ENCODE peak calls at places on chromosomes 1 and 21, in five cellular contexts. One of them, this sample, is unnamed. For H3K9me3 and H3K9me2, the result is how much of the 10 kb centered on the place peaks cover.

GRCh38 chr1:53126495-53126894 is 15.9 kb downstream of the SLC1A7 start:
- DNase-seq in Karpas-422: no peak
- DNase-seq in GM23248: no peak
- DNase-seq in OCI-LY7: no peak
- DNase-seq in hepatocyte: no peak
- DNase-seq in this sample: no peak

GRCh38 chr1:47978486-47978885 is 18.7 kb downstream of the TRABD2B start:
- DNase-seq in Karpas-422: no peak
- DNase-seq in GM23248: peak
- DNase-seq in OCI-LY7: no peak
- DNase-seq in hepatocyte: peak
- DNase-seq in this sample: no peak

GRCh38 chr21:31509108-31510017 is 150.1 kb upstream of the SOD1 start:
- DNase-seq in Karpas-422: peak
- DNase-seq in GM23248: peak
- DNase-seq in OCI-LY7: peak
- DNase-seq in hepatocyte: peak
- DNase-seq in this sample: peak

GRCh38 chr21:46323227-46323709 is 402 bp downstream of the C21orf58 start:
- DNase-seq in Karpas-422: peak
- DNase-seq in GM23248: peak
- DNase-seq in OCI-LY7: peak
- DNase-seq in hepatocyte: peak
- DNase-seq in this sample: no peak

GRCh38 chr1:23951646-23952095 is 8.0 kb upstream of the PNRC2 start:
- DNase-seq in Karpas-422: no peak
- DNase-seq in GM23248: peak
- DNase-seq in OCI-LY7: no peak
- DNase-seq in hepatocyte: peak
- DNase-seq in this sample: peak

GRCh38 chr1:191142748-191143147 is 665.1 kb upstream of the BRINP3 start:
- DNase-seq in Karpas-422: no peak
- DNase-seq in GM23248: no peak
- DNase-seq in OCI-LY7: no peak
- DNase-seq in hepatocyte: no peak
- DNase-seq in this sample: no peak

GRCh38 chr1:94094466-94095111 is 26.4 kb downstream of the ABCA4 start:
- DNase-seq in Karpas-422: no peak
- DNase-seq in GM23248: peak
- DNase-seq in OCI-LY7: no peak
- DNase-seq in hepatocyte: peak
- DNase-seq in this sample: no peak

GRCh38 chr1:20480261-20481157 is 5.5 kb downstream of the CAMK2N1 start:
- DNase-seq in Karpas-422: no peak
- DNase-seq in GM23248: peak
- DNase-seq in OCI-LY7: no peak
- DNase-seq in hepatocyte: peak
- DNase-seq in this sample: no peak

GRCh38 chr1:24928631-24929090 is 1.4 kb downstream of the RUNX3 start:
- DNase-seq in Karpas-422: peak
- DNase-seq in GM23248: peak
- DNase-seq in OCI-LY7: peak
- DNase-seq in hepatocyte: no peak
- DNase-seq in this sample: peak

GRCh38 chr1:230681599-230681998 is 32.3 kb downstream of the AGT start:
- DNase-seq in Karpas-422: no peak
- DNase-seq in GM23248: peak
- DNase-seq in OCI-LY7: no peak
- DNase-seq in hepatocyte: peak
- DNase-seq in this sample: peak

GRCh38 chr1:66402194-66402593 is 131.8 kb upstream of the SGIP1 start:
- DNase-seq in Karpas-422: peak
- DNase-seq in GM23248: peak
- DNase-seq in OCI-LY7: peak
- DNase-seq in hepatocyte: no peak
- DNase-seq in this sample: no peak

GRCh38 chr1:55463814-55464445 is 248.8 kb upstream of the USP24 start:
- DNase-seq in Karpas-422: no peak
- DNase-seq in GM23248: no peak
- DNase-seq in OCI-LY7: no peak
- DNase-seq in hepatocyte: no peak
- DNase-seq in this sample: no peak

GRCh38 chr1:58441699-58442098 is 104.8 kb downstream of the OMA1 start:
- DNase-seq in Karpas-422: no peak
- DNase-seq in GM23248: no peak
- DNase-seq in OCI-LY7: no peak
- DNase-seq in hepatocyte: no peak
- DNase-seq in this sample: no peak

GRCh38 chr1:7387053-7387861 is 383.8 kb upstream of the VAMP3 start:
- DNase-seq in Karpas-422: no peak
- DNase-seq in GM23248: no peak
- DNase-seq in OCI-LY7: no peak
- DNase-seq in hepatocyte: no peak
- DNase-seq in this sample: peak

GRCh38 chr1:165444897-165445370 is at the start of gene RXRG:
- DNase-seq in Karpas-422: no peak
- DNase-seq in GM23248: peak
- DNase-seq in OCI-LY7: no peak
- DNase-seq in hepatocyte: peak
- DNase-seq in this sample: no peak

GRCh38 chr1:106022312-106022902 is 1034.1 kb upstream of the PRMT6 start:
- DNase-seq in Karpas-422: peak
- DNase-seq in GM23248: peak
- DNase-seq in OCI-LY7: peak
- DNase-seq in hepatocyte: peak
- DNase-seq in this sample: peak

GRCh38 chr1:113993766-113994165 is 14.5 kb downstream of the OLFML3 start:
- DNase-seq in Karpas-422: no peak
- DNase-seq in GM23248: no peak
- DNase-seq in OCI-LY7: no peak
- DNase-seq in hepatocyte: no peak
- DNase-seq in this sample: no peak
- H3K9me3 ChIP-seq in Karpas-422: under half
- H3K9me3 ChIP-seq in GM23248: under half
- H3K9me3 ChIP-seq in OCI-LY7: under half
- H3K9me3 ChIP-seq in hepatocyte: under half
- H3K9me3 ChIP-seq in this sample: under half

GRCh38 chr1:211469938-211470529 is 21.9 kb downstream of the RD3 start:
- DNase-seq in Karpas-422: peak
- DNase-seq in GM23248: peak
- DNase-seq in OCI-LY7: peak
- DNase-seq in hepatocyte: peak
- DNase-seq in this sample: peak
- H3K4me2 ChIP-seq in Karpas-422: no peak
- H3K4me2 ChIP-seq in GM23248: no peak
- H3K4me2 ChIP-seq in OCI-LY7: no peak
- H3K4me2 ChIP-seq in hepatocyte: peak
- H3K4me2 ChIP-seq in this sample: peak

GRCh38 chr1:114043046-114043445 is 63.8 kb downstream of the OLFML3 start:
- DNase-seq in Karpas-422: no peak
- DNase-seq in GM23248: no peak
- DNase-seq in OCI-LY7: no peak
- DNase-seq in hepatocyte: no peak
- DNase-seq in this sample: no peak

GRCh38 chr1:114040273-114041043 is 61.2 kb downstream of the OLFML3 start:
- DNase-seq in Karpas-422: no peak
- DNase-seq in GM23248: peak
- DNase-seq in OCI-LY7: no peak
- DNase-seq in hepatocyte: no peak
- DNase-seq in this sample: no peak

GRCh38 chr1:114037952-114038867 is 58.9 kb downstream of the OLFML3 start:
- DNase-seq in Karpas-422: no peak
- DNase-seq in GM23248: no peak
- DNase-seq in OCI-LY7: no peak
- DNase-seq in hepatocyte: no peak
- DNase-seq in this sample: peak

DNA sequence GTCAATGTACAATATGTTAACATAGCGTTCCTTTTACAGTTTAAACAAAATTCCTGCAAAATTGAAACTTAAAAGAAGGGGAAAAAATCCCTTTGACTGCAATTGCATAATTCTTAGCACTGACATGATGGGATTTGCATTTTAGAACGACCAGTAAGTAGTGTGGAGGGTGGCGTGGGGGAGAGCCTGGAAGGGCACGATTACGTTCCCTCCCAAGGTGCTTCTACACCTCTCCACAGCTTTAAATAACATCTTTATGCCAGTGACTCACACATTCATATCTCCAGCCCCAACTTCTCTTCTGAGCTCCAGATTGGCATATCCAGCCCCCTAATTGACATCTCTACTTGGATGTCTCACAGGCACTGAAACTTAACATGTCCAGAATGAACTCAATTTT is 64.3 kb downstream of the OLFML3 start:
- DNase-seq in Karpas-422: no peak
- DNase-seq in GM23248: no peak
- DNase-seq in OCI-LY7: no peak
- DNase-seq in hepatocyte: no peak
- DNase-seq in this sample: no peak
- H3K9me2 ChIP-seq in Karpas-422: under half
- H3K9me2 ChIP-seq in GM23248: under half
- H3K9me2 ChIP-seq in OCI-LY7: under half
- H3K9me2 ChIP-seq in hepatocyte: under half
- H3K9me2 ChIP-seq in this sample: under half

GRCh38 chr1:13407811-13408210 is 2.4 kb upstream of the PRAMEF20 start:
- DNase-seq in Karpas-422: no peak
- DNase-seq in GM23248: no peak
- DNase-seq in OCI-LY7: no peak
- DNase-seq in hepatocyte: no peak
- DNase-seq in this sample: no peak
- H3K9me3 ChIP-seq in Karpas-422: under half
- H3K9me3 ChIP-seq in GM23248: under half
- H3K9me3 ChIP-seq in OCI-LY7: under half
- H3K9me3 ChIP-seq in hepatocyte: under half
- H3K9me3 ChIP-seq in this sample: under half

GRCh38 chr21:19440792-19441494 is 1037.4 kb upstream of the TMPRSS15 start:
- DNase-seq in Karpas-422: no peak
- DNase-seq in GM23248: no peak
- DNase-seq in OCI-LY7: no peak
- DNase-seq in hepatocyte: no peak
- DNase-seq in this sample: no peak
- H3K4me2 ChIP-seq in Karpas-422: no peak
- H3K4me2 ChIP-seq in GM23248: no peak
- H3K4me2 ChIP-seq in OCI-LY7: no peak
- H3K4me2 ChIP-seq in hepatocyte: peak
- H3K4me2 ChIP-seq in this sample: no peak

GRCh38 chr1:42429623-42430022 is 26.2 kb downstream of the ZMYND12 start:
- DNase-seq in Karpas-422: no peak
- DNase-seq in GM23248: peak
- DNase-seq in OCI-LY7: no peak
- DNase-seq in hepatocyte: no peak
- DNase-seq in this sample: peak
- H3K9me2 ChIP-seq in Karpas-422: under half
- H3K9me2 ChIP-seq in GM23248: under half
- H3K9me2 ChIP-seq in OCI-LY7: under half
- H3K9me2 ChIP-seq in hepatocyte: under half
- H3K9me2 ChIP-seq in this sample: under half

GRCh38 chr1:152410028-152410427 is 4.0 kb downstream of the CRNN start:
- DNase-seq in Karpas-422: no peak
- DNase-seq in GM23248: no peak
- DNase-seq in OCI-LY7: no peak
- DNase-seq in hepatocyte: no peak
- DNase-seq in this sample: no peak
- H3K9me3 ChIP-seq in Karpas-422: under half
- H3K9me3 ChIP-seq in GM23248: under half
- H3K9me3 ChIP-seq in OCI-LY7: under half
- H3K9me3 ChIP-seq in hepatocyte: under half
- H3K9me3 ChIP-seq in this sample: under half

DNA sequence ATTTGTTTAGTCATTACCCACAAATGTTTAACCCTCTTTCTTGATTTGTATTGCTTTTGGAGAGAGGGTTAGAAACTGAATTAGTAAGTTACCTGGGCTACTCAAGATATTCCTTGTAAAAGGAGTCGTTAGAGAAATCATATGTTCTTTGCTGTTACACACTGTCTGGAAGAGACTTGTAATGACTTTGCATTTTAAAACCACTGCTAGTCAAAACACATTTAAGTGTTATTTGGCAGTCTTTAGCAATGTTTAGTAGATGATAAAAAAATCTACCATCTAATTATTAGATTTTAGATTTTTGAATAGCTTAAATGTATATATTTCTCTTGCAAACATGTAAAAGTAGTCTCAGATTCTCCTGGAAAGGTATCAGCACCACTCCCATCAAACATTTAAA is 6.6 kb downstream of the OSBPL9 start:
- DNase-seq in Karpas-422: no peak
- DNase-seq in GM23248: no peak
- DNase-seq in OCI-LY7: no peak
- DNase-seq in hepatocyte: no peak
- DNase-seq in this sample: no peak
- H3K4me2 ChIP-seq in Karpas-422: no peak
- H3K4me2 ChIP-seq in GM23248: no peak
- H3K4me2 ChIP-seq in OCI-LY7: no peak
- H3K4me2 ChIP-seq in hepatocyte: no peak
- H3K4me2 ChIP-seq in this sample: peak

DNA sequence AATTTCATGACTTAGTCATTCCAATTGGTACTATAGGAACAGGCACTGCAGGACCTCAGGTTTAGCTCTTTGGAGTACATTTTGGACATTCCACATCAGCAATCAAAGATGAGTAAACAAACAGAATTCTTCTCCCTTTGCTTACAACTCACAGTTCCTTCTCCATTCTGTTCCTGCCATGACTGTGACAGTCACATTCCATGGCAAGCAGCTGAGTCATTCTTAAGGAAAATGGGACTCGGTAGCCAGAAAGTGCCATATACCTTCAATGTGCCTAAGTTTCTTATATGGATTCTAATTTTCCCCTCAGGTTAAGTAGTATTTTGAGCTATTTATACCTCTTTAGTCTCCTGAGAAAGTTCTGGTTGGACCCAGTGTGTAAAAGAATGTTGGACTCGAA is 25.6 kb downstream of the CRCT1 start:
- DNase-seq in Karpas-422: no peak
- DNase-seq in GM23248: no peak
- DNase-seq in OCI-LY7: no peak
- DNase-seq in hepatocyte: no peak
- DNase-seq in this sample: no peak
- H3K9me2 ChIP-seq in Karpas-422: under half
- H3K9me2 ChIP-seq in GM23248: under half
- H3K9me2 ChIP-seq in OCI-LY7: under half
- H3K9me2 ChIP-seq in hepatocyte: under half
- H3K9me2 ChIP-seq in this sample: under half

DNA sequence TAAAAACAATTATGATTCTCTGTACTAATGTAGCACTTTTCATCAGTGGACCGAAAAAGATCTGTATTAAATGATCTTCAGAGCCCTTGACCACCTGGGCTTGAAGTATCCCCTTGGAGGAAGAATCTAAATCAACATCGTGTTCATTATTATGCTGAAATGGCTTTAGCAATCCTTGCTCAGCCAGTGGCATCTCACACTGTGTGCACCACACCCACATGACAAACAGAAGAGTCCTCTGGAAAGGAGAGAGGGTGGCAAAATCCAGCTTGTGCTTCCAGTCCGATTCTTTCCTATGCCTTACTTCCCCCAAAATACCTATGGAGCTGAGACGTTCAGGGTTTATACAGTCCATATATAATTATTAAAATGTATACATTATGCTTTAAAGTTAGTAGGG is 318.5 kb upstream of the RUNX1 start:
- DNase-seq in Karpas-422: no peak
- DNase-seq in GM23248: peak
- DNase-seq in OCI-LY7: no peak
- DNase-seq in hepatocyte: no peak
- DNase-seq in this sample: no peak
- H3K9me3 ChIP-seq in Karpas-422: under half
- H3K9me3 ChIP-seq in GM23248: under half
- H3K9me3 ChIP-seq in OCI-LY7: under half
- H3K9me3 ChIP-seq in hepatocyte: under half
- H3K9me3 ChIP-seq in this sample: under half